ENCODE peak calls at places on chromosomes 1 and 21, in eight cellular contexts. One of them, this sample, is unnamed. For H3K27me3, the result is how much of the 10 kb centered on the place peaks cover.

GRCh38 chr1:209789245-209789644 is 4.9 kb upstream of the C1orf74 start:
- DNase-seq in CD4-positive, CD25-positive, alpha-beta regulatory T cell: no peak
- DNase-seq in endothelial cell of umbilical vein: no peak
- DNase-seq in CD4-positive, alpha-beta T cell: no peak
- DNase-seq in IMR-90: no peak
- DNase-seq in heart right ventricle: no peak
- DNase-seq in Peyer's patch: no peak
- DNase-seq in transverse colon: no peak
- DNase-seq in this sample: no peak

GRCh38 chr1:156435551-156436318 is 64.8 kb downstream of the MEF2D start:
- DNase-seq in CD4-positive, CD25-positive, alpha-beta regulatory T cell: peak
- DNase-seq in CD4-positive, alpha-beta T cell: no peak
- DNase-seq in heart right ventricle: no peak
- DNase-seq in transverse colon: no peak
- DNase-seq in IMR-90: no peak
- DNase-seq in endothelial cell of umbilical vein: no peak
- DNase-seq in Peyer's patch: no peak
- DNase-seq in this sample: no peak

GRCh38 chr21:41726630-41726969 is 40.3 kb downstream of the RIPK4 start:
- DNase-seq in heart right ventricle: no peak
- DNase-seq in CD4-positive, CD25-positive, alpha-beta regulatory T cell: no peak
- DNase-seq in CD4-positive, alpha-beta T cell: no peak
- DNase-seq in transverse colon: no peak
- DNase-seq in endothelial cell of umbilical vein: no peak
- DNase-seq in IMR-90: no peak
- DNase-seq in Peyer's patch: no peak
- DNase-seq in this sample: no peak

GRCh38 chr1:116737855-116738318 is 16.3 kb upstream of the CD2 start:
- DNase-seq in CD4-positive, alpha-beta T cell: no peak
- DNase-seq in endothelial cell of umbilical vein: no peak
- DNase-seq in heart right ventricle: no peak
- DNase-seq in transverse colon: no peak
- DNase-seq in CD4-positive, CD25-positive, alpha-beta regulatory T cell: peak
- DNase-seq in IMR-90: no peak
- DNase-seq in Peyer's patch: no peak
- DNase-seq in this sample: peak

GRCh38 chr1:108084866-108085477 is 115.2 kb downstream of the SLC25A24 start:
- DNase-seq in IMR-90: no peak
- DNase-seq in Peyer's patch: no peak
- DNase-seq in transverse colon: no peak
- DNase-seq in CD4-positive, CD25-positive, alpha-beta regulatory T cell: no peak
- DNase-seq in endothelial cell of umbilical vein: no peak
- DNase-seq in CD4-positive, alpha-beta T cell: no peak
- DNase-seq in heart right ventricle: no peak
- DNase-seq in this sample: no peak

GRCh38 chr1:109823543-109824348 is 60.0 kb upstream of the EPS8L3 start:
- DNase-seq in endothelial cell of umbilical vein: no peak
- DNase-seq in CD4-positive, alpha-beta T cell: no peak
- DNase-seq in IMR-90: no peak
- DNase-seq in CD4-positive, CD25-positive, alpha-beta regulatory T cell: no peak
- DNase-seq in Peyer's patch: no peak
- DNase-seq in heart right ventricle: no peak
- DNase-seq in transverse colon: no peak
- DNase-seq in this sample: no peak

GRCh38 chr1:29490204-29490934 is 254.0 kb downstream of the PTPRU start:
- DNase-seq in endothelial cell of umbilical vein: no peak
- DNase-seq in heart right ventricle: no peak
- DNase-seq in transverse colon: no peak
- DNase-seq in IMR-90: no peak
- DNase-seq in CD4-positive, CD25-positive, alpha-beta regulatory T cell: no peak
- DNase-seq in Peyer's patch: no peak
- DNase-seq in CD4-positive, alpha-beta T cell: no peak
- DNase-seq in this sample: no peak

GRCh38 chr1:35660581-35661473 is 19.5 kb upstream of the PSMB2 start:
- DNase-seq in transverse colon: no peak
- DNase-seq in CD4-positive, alpha-beta T cell: no peak
- DNase-seq in CD4-positive, CD25-positive, alpha-beta regulatory T cell: no peak
- DNase-seq in heart right ventricle: no peak
- DNase-seq in endothelial cell of umbilical vein: peak
- DNase-seq in IMR-90: peak
- DNase-seq in Peyer's patch: no peak
- DNase-seq in this sample: no peak

GRCh38 chr1:206568256-206568655 is 44.0 kb downstream of the EIF2D start:
- DNase-seq in endothelial cell of umbilical vein: no peak
- DNase-seq in CD4-positive, alpha-beta T cell: no peak
- DNase-seq in heart right ventricle: no peak
- DNase-seq in Peyer's patch: no peak
- DNase-seq in IMR-90: no peak
- DNase-seq in CD4-positive, CD25-positive, alpha-beta regulatory T cell: no peak
- DNase-seq in transverse colon: no peak
- DNase-seq in this sample: peak

GRCh38 chr1:1274931-1275431 is 1.3 kb upstream of the UBE2J2 start:
- DNase-seq in transverse colon: no peak
- DNase-seq in IMR-90: no peak
- DNase-seq in endothelial cell of umbilical vein: no peak
- DNase-seq in CD4-positive, CD25-positive, alpha-beta regulatory T cell: no peak
- DNase-seq in heart right ventricle: no peak
- DNase-seq in Peyer's patch: no peak
- DNase-seq in CD4-positive, alpha-beta T cell: no peak
- DNase-seq in this sample: no peak

GRCh38 chr1:12636098-12636950 is 7.6 kb upstream of the AADACL4 start:
- DNase-seq in heart right ventricle: peak
- DNase-seq in endothelial cell of umbilical vein: peak
- DNase-seq in IMR-90: peak
- DNase-seq in Peyer's patch: no peak
- DNase-seq in CD4-positive, alpha-beta T cell: no peak
- DNase-seq in CD4-positive, CD25-positive, alpha-beta regulatory T cell: no peak
- DNase-seq in transverse colon: no peak
- DNase-seq in this sample: no peak

GRCh38 chr1:186662752-186663151 is 17.5 kb downstream of the PTGS2 start:
- DNase-seq in heart right ventricle: no peak
- DNase-seq in CD4-positive, alpha-beta T cell: no peak
- DNase-seq in IMR-90: peak
- DNase-seq in endothelial cell of umbilical vein: peak
- DNase-seq in transverse colon: no peak
- DNase-seq in Peyer's patch: no peak
- DNase-seq in CD4-positive, CD25-positive, alpha-beta regulatory T cell: no peak
- DNase-seq in this sample: no peak

GRCh38 chr1:65108025-65108692 is 39.8 kb upstream of the AK4 start:
- DNase-seq in CD4-positive, alpha-beta T cell: no peak
- DNase-seq in endothelial cell of umbilical vein: no peak
- DNase-seq in heart right ventricle: no peak
- DNase-seq in Peyer's patch: no peak
- DNase-seq in IMR-90: no peak
- DNase-seq in CD4-positive, CD25-positive, alpha-beta regulatory T cell: no peak
- DNase-seq in transverse colon: peak
- DNase-seq in this sample: no peak

GRCh38 chr1:151556052-151556451 is 15.9 kb downstream of the TUFT1 start:
- DNase-seq in endothelial cell of umbilical vein: no peak
- DNase-seq in Peyer's patch: no peak
- DNase-seq in CD4-positive, CD25-positive, alpha-beta regulatory T cell: no peak
- DNase-seq in CD4-positive, alpha-beta T cell: no peak
- DNase-seq in IMR-90: no peak
- DNase-seq in heart right ventricle: no peak
- DNase-seq in transverse colon: no peak
- DNase-seq in this sample: no peak

GRCh38 chr1:209497729-209498128 is 85.8 kb upstream of the CAMK1G start:
- DNase-seq in endothelial cell of umbilical vein: no peak
- DNase-seq in IMR-90: no peak
- DNase-seq in CD4-positive, CD25-positive, alpha-beta regulatory T cell: no peak
- DNase-seq in CD4-positive, alpha-beta T cell: no peak
- DNase-seq in Peyer's patch: no peak
- DNase-seq in heart right ventricle: no peak
- DNase-seq in transverse colon: no peak
- DNase-seq in this sample: no peak

GRCh38 chr1:226674892-226675719 is 64.0 kb downstream of the ITPKB start:
- DNase-seq in endothelial cell of umbilical vein: peak
- DNase-seq in CD4-positive, alpha-beta T cell: peak
- DNase-seq in IMR-90: no peak
- DNase-seq in transverse colon: peak
- DNase-seq in CD4-positive, CD25-positive, alpha-beta regulatory T cell: peak
- DNase-seq in Peyer's patch: no peak
- DNase-seq in heart right ventricle: peak
- DNase-seq in this sample: peak

DNA sequence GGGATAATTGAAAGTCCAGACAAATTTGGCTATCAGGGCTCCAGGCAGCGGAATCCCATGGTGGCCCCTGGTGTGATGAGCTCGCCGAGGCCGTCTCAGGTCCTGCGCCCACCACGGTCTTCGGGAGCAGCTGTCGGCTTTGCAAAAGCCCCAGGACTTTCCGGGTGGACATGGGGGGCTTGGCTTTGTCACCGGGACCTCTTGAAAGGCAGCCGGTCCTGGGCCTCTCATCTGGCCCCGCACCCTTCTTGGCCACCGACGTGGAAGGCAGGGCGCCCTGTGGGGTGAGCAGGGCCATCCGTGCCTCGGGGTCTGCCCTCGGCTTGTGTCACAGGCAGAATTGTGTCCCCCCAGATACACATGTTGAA is 87.1 kb upstream of the ACTRT2 start:
- DNase-seq in CD4-positive, alpha-beta T cell: no peak
- DNase-seq in IMR-90: no peak
- DNase-seq in transverse colon: no peak
- DNase-seq in heart right ventricle: no peak
- DNase-seq in endothelial cell of umbilical vein: no peak
- DNase-seq in Peyer's patch: no peak
- DNase-seq in CD4-positive, CD25-positive, alpha-beta regulatory T cell: no peak
- DNase-seq in this sample: no peak
- H3K27me3 ChIP-seq in CD4-positive, alpha-beta T cell: under half
- H3K27me3 ChIP-seq in IMR-90: under half
- H3K27me3 ChIP-seq in transverse colon: under half
- H3K27me3 ChIP-seq in heart right ventricle: under half
- H3K27me3 ChIP-seq in endothelial cell of umbilical vein: under half
- H3K27me3 ChIP-seq in Peyer's patch: under half
- H3K27me3 ChIP-seq in CD4-positive, CD25-positive, alpha-beta regulatory T cell: under half
- H3K27me3 ChIP-seq in this sample: under half

DNA sequence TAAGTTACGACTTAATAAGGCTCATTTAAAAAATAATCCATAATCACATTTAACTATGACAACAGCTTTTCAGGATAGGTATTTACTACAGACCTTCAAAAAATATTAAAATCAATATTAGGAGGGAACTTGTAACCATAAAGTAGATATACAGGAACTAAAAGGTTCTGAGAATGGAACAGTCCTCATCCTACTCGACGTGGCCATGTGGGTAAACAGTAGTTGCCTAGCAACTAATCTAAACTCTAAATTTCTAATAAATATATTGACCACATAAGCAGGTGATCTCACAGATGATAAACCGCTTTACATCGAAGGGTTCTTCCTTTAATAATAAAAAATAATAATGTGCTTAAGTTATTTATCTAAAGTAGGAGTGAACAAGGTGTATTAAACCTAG is 7.9 kb downstream of the AKT3 start:
- DNase-seq in IMR-90: no peak
- DNase-seq in endothelial cell of umbilical vein: peak
- DNase-seq in Peyer's patch: no peak
- DNase-seq in transverse colon: no peak
- DNase-seq in heart right ventricle: no peak
- DNase-seq in CD4-positive, CD25-positive, alpha-beta regulatory T cell: peak
- DNase-seq in CD4-positive, alpha-beta T cell: no peak
- DNase-seq in this sample: no peak
- H3K27me3 ChIP-seq in IMR-90: under half
- H3K27me3 ChIP-seq in endothelial cell of umbilical vein: under half
- H3K27me3 ChIP-seq in Peyer's patch: under half
- H3K27me3 ChIP-seq in transverse colon: under half
- H3K27me3 ChIP-seq in heart right ventricle: under half
- H3K27me3 ChIP-seq in CD4-positive, CD25-positive, alpha-beta regulatory T cell: under half
- H3K27me3 ChIP-seq in CD4-positive, alpha-beta T cell: under half
- H3K27me3 ChIP-seq in this sample: under half

GRCh38 chr1:193712356-193712755 is 525.9 kb upstream of the B3GALT2 start:
- DNase-seq in IMR-90: no peak
- DNase-seq in Peyer's patch: no peak
- DNase-seq in CD4-positive, alpha-beta T cell: no peak
- DNase-seq in CD4-positive, CD25-positive, alpha-beta regulatory T cell: no peak
- DNase-seq in heart right ventricle: no peak
- DNase-seq in endothelial cell of umbilical vein: no peak
- DNase-seq in transverse colon: no peak
- DNase-seq in this sample: no peak

GRCh38 chr1:193705473-193706074 is 519.2 kb upstream of the B3GALT2 start:
- DNase-seq in CD4-positive, alpha-beta T cell: no peak
- DNase-seq in transverse colon: no peak
- DNase-seq in heart right ventricle: no peak
- DNase-seq in CD4-positive, CD25-positive, alpha-beta regulatory T cell: no peak
- DNase-seq in IMR-90: no peak
- DNase-seq in endothelial cell of umbilical vein: no peak
- DNase-seq in Peyer's patch: no peak
- DNase-seq in this sample: no peak

GRCh38 chr1:193706763-193707162 is 520.4 kb upstream of the B3GALT2 start:
- DNase-seq in heart right ventricle: no peak
- DNase-seq in IMR-90: peak
- DNase-seq in CD4-positive, alpha-beta T cell: no peak
- DNase-seq in Peyer's patch: no peak
- DNase-seq in transverse colon: no peak
- DNase-seq in CD4-positive, CD25-positive, alpha-beta regulatory T cell: no peak
- DNase-seq in endothelial cell of umbilical vein: no peak
- DNase-seq in this sample: no peak

GRCh38 chr1:193707271-193708015 is 521.0 kb upstream of the B3GALT2 start:
- DNase-seq in endothelial cell of umbilical vein: peak
- DNase-seq in CD4-positive, alpha-beta T cell: no peak
- DNase-seq in CD4-positive, CD25-positive, alpha-beta regulatory T cell: no peak
- DNase-seq in transverse colon: no peak
- DNase-seq in heart right ventricle: no peak
- DNase-seq in IMR-90: peak
- DNase-seq in Peyer's patch: no peak
- DNase-seq in this sample: no peak

GRCh38 chr1:193709607-193710006 is 523.2 kb upstream of the B3GALT2 start:
- DNase-seq in CD4-positive, alpha-beta T cell: no peak
- DNase-seq in Peyer's patch: no peak
- DNase-seq in CD4-positive, CD25-positive, alpha-beta regulatory T cell: no peak
- DNase-seq in heart right ventricle: no peak
- DNase-seq in transverse colon: no peak
- DNase-seq in endothelial cell of umbilical vein: no peak
- DNase-seq in IMR-90: no peak
- DNase-seq in this sample: no peak
- H3K27me3 ChIP-seq in CD4-positive, alpha-beta T cell: under half
- H3K27me3 ChIP-seq in Peyer's patch: under half
- H3K27me3 ChIP-seq in CD4-positive, CD25-positive, alpha-beta regulatory T cell: under half
- H3K27me3 ChIP-seq in heart right ventricle: under half
- H3K27me3 ChIP-seq in transverse colon: under half
- H3K27me3 ChIP-seq in endothelial cell of umbilical vein: under half
- H3K27me3 ChIP-seq in IMR-90: under half
- H3K27me3 ChIP-seq in this sample: under half

GRCh38 chr1:75136158-75136815 is 2.1 kb downstream of the LHX8 start:
- DNase-seq in heart right ventricle: no peak
- DNase-seq in transverse colon: no peak
- DNase-seq in CD4-positive, alpha-beta T cell: no peak
- DNase-seq in endothelial cell of umbilical vein: no peak
- DNase-seq in Peyer's patch: no peak
- DNase-seq in CD4-positive, CD25-positive, alpha-beta regulatory T cell: no peak
- DNase-seq in IMR-90: no peak
- DNase-seq in this sample: no peak
- H3K27me3 ChIP-seq in heart right ventricle: under half
- H3K27me3 ChIP-seq in transverse colon: half or more
- H3K27me3 ChIP-seq in CD4-positive, alpha-beta T cell: half or more
- H3K27me3 ChIP-seq in endothelial cell of umbilical vein: half or more
- H3K27me3 ChIP-seq in Peyer's patch: under half
- H3K27me3 ChIP-seq in CD4-positive, CD25-positive, alpha-beta regulatory T cell: under half
- H3K27me3 ChIP-seq in IMR-90: half or more
- H3K27me3 ChIP-seq in this sample: under half

DNA sequence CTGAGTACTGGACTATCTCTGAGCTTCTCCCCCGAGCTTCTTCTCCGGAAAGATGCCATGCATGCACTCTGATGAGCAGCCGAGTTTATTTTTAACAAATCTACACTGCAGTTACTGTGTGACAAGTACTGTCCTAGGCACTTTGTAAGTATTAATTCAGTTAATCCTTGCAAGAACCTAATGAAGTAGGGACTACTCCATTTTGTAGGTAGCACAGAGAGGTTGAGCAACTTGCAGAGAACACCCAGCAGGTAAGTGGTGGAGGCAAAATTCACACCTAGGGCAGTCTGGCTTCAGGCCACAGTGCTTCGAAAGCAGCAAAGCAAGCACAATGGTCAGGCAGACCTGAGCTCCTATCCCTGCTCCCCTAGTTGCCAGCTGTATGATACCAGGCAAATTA is 3.8 kb upstream of the TAL1 start:
- DNase-seq in CD4-positive, CD25-positive, alpha-beta regulatory T cell: no peak
- DNase-seq in endothelial cell of umbilical vein: peak
- DNase-seq in CD4-positive, alpha-beta T cell: no peak
- DNase-seq in heart right ventricle: no peak
- DNase-seq in transverse colon: no peak
- DNase-seq in Peyer's patch: no peak
- DNase-seq in IMR-90: no peak
- DNase-seq in this sample: no peak
- H3K27me3 ChIP-seq in CD4-positive, CD25-positive, alpha-beta regulatory T cell: under half
- H3K27me3 ChIP-seq in endothelial cell of umbilical vein: under half
- H3K27me3 ChIP-seq in CD4-positive, alpha-beta T cell: under half
- H3K27me3 ChIP-seq in heart right ventricle: under half
- H3K27me3 ChIP-seq in transverse colon: half or more
- H3K27me3 ChIP-seq in Peyer's patch: under half
- H3K27me3 ChIP-seq in IMR-90: half or more
- H3K27me3 ChIP-seq in this sample: under half

This sample was measured in CD8-positive, alpha-beta T cell.